ENCODE peak calls at places on chromosomes 12 and 14, in nine cellular contexts. A is cardiac fibroblast, F is left ventricle myocardium inferior, K is SW480, N is GM13976, L is NCI-H510A, H is NCI-H146, J is omental fat pad, B is EH. Q is an unnamed sample.

GRCh38 chr14:51554339-51554920 is 97.3 kb upstream of the FRMD6 start:
- DNase-seq in F (no peak), K (no peak), A (peak), J (no peak), N (no peak), L (no peak), H (no peak), B (peak), Q (no peak)

GRCh38 chr14:33985242-33985641 is 34.4 kb upstream of the EGLN3 start:
- DNase-seq in F (no peak), A (no peak), H (no peak), L (no peak), B (no peak), K (no peak), N (no peak), J (no peak), Q (no peak)

GRCh38 chr12:122467983-122468382 is 32.7 kb downstream of the ZCCHC8 start:
- DNase-seq in H (no peak), A (no peak), N (no peak), J (no peak), K (no peak), F (no peak), B (no peak), L (no peak), Q (no peak)

GRCh38 chr14:63174760-63175191 is 29.5 kb upstream of the RHOJ start:
- DNase-seq in F (no peak), H (peak), N (peak), A (peak), L (peak), K (peak), B (peak), J (no peak), Q (peak)

GRCh38 chr14:100838493-100839440 is 12.8 kb downstream of the MEG3 start:
- DNase-seq in F (no peak), H (no peak), B (no peak), A (no peak), K (no peak), J (no peak), L (no peak), N (no peak), Q (no peak)

GRCh38 chr14:79278798-79279644 is 932.3 kb downstream of the DIO2 start:
- DNase-seq in N (peak), J (peak), A (peak), H (peak), L (peak), B (peak), F (peak), K (peak), Q (peak)

GRCh38 chr14:83764656-83765055 is 1765.3 kb upstream of the FLRT2 start:
- DNase-seq in H (no peak), K (no peak), B (peak), A (no peak), J (no peak), N (no peak), F (no peak), L (no peak), Q (no peak)

GRCh38 chr14:55749946-55750345 is 169.9 kb downstream of the KTN1 start:
- DNase-seq in L (no peak), H (peak), K (no peak), N (no peak), F (no peak), B (no peak), J (no peak), A (no peak), Q (no peak)

GRCh38 chr14:103112488-103113243 is 10.6 kb upstream of the TNFAIP2 start:
- DNase-seq in H (no peak), B (no peak), A (no peak), K (no peak), N (no peak), L (peak), F (no peak), J (no peak), Q (no peak)

GRCh38 chr12:49748306-49748705 is 6.9 kb downstream of the TMBIM6 start:
- DNase-seq in H (no peak), K (no peak), N (no peak), L (no peak), B (peak), A (no peak), J (no peak), F (no peak), Q (no peak)

GRCh38 chr12:12010277-12011031 is 60.3 kb upstream of the BCL2L14 start:
- DNase-seq in F (peak), A (peak), L (no peak), K (peak), H (no peak), J (peak), N (peak), B (peak), Q (no peak)

GRCh38 chr12:74021937-74022336 is 515.7 kb upstream of the ATXN7L3B start:
- DNase-seq in F (peak), K (peak), B (peak), J (no peak), A (peak), H (peak), N (peak), L (peak), Q (peak)

GRCh38 chr12:107684990-107685359 is 624 bp upstream of the PWP1 start:
- DNase-seq in F (no peak), B (peak), H (peak), N (no peak), A (peak), J (no peak), L (peak), K (peak), Q (peak)

GRCh38 chr12:68609955-68610434 is 704 bp upstream of the RAP1B start:
- DNase-seq in K (no peak), H (peak), B (peak), J (no peak), N (no peak), L (no peak), A (peak), F (no peak), Q (no peak)

GRCh38 chr14:68947802-68948201 is 31.3 kb downstream of the ACTN1 start:
- DNase-seq in N (no peak), L (no peak), F (peak), H (no peak), J (no peak), K (peak), A (peak), B (peak), Q (no peak)

GRCh38 chr12:48351022-48351708 is 446 bp upstream of the ZNF641 start:
- DNase-seq in K (peak), A (peak), H (peak), L (peak), N (no peak), J (peak), F (peak), B (peak), Q (peak)

GRCh38 chr12:119440961-119441360 is 106.4 kb downstream of the CCDC60 start:
- DNase-seq in L (no peak), H (peak), N (no peak), J (no peak), F (no peak), K (no peak), A (no peak), B (no peak), Q (no peak)

GRCh38 chr12:95429172-95429510 is 44.8 kb upstream of the METAP2 start:
- DNase-seq in B (no peak), J (no peak), A (no peak), F (no peak), N (no peak), L (no peak), H (no peak), K (no peak), Q (no peak)

GRCh38 chr14:53355581-53356112 is 202.5 kb upstream of the DDHD1 start:
- DNase-seq in F (no peak), A (peak), N (no peak), L (no peak), B (peak), H (peak), J (no peak), K (peak), Q (peak)

GRCh38 chr12:25926536-25926935 is 31.9 kb upstream of the RASSF8 start:
- DNase-seq in H (no peak), N (no peak), K (no peak), A (no peak), B (peak), J (no peak), L (no peak), F (no peak), Q (no peak)

GRCh38 chr12:81125691-81126090 is 47.8 kb downstream of the ACSS3 start:
- DNase-seq in N (no peak), K (no peak), A (no peak), H (no peak), F (no peak), B (no peak), J (no peak), L (no peak), Q (no peak)

GRCh38 chr12:49632986-49633702 is 9.8 kb downstream of the PRPF40B start:
- DNase-seq in N (no peak), A (no peak), H (no peak), L (no peak), K (no peak), B (no peak), F (no peak), J (no peak), Q (no peak)

GRCh38 chr12:47821346-47821706 is 1.6 kb upstream of the HDAC7 start:
- DNase-seq in H (no peak), K (peak), B (peak), J (no peak), F (no peak), N (no peak), A (peak), L (no peak), Q (no peak)

GRCh38 chr12:62793256-62794217 is 141.4 kb downstream of the PPM1H start:
- DNase-seq in K (peak), H (peak), F (peak), A (peak), B (peak), J (peak), L (no peak), N (peak), Q (peak)

GRCh38 chr14:68621400-68622365 is 171.2 kb downstream of the ZFP36L1 start:
- DNase-seq in H (no peak), N (no peak), J (no peak), L (no peak), F (peak), B (peak), A (peak), K (no peak), Q (no peak)

GRCh38 chr12:58803893-58804292 is 116.4 kb downstream of the LRIG3 start:
- DNase-seq in L (no peak), J (no peak), N (no peak), B (peak), F (no peak), A (peak), H (no peak), K (no peak), Q (peak)

GRCh38 chr12:52506858-52507715 is 13.1 kb downstream of the KRT5 start:
- DNase-seq in F (no peak), L (no peak), A (peak), H (peak), K (peak), J (no peak), N (no peak), B (peak), Q (no peak)

GRCh38 chr12:58458093-58458492 is 462.2 kb downstream of the LRIG3 start:
- DNase-seq in H (no peak), L (no peak), J (no peak), B (peak), F (no peak), N (no peak), K (no peak), A (no peak), Q (no peak)

GRCh38 chr12:58920102-58920955 is at the start of gene LRIG3:
- DNase-seq in A (peak), B (peak), J (peak), N (peak), F (peak), K (peak), H (peak), L (peak), Q (peak)

GRCh38 chr14:100900837-100901390 is 2.6 kb downstream of the RTL1 start:
- DNase-seq in K (peak), N (peak), L (peak), F (no peak), J (no peak), A (no peak), B (peak), H (peak), Q (peak)

GRCh38 chr12:122834229-122834920 is 882 bp upstream of the HIP1R start:
- DNase-seq in F (no peak), N (no peak), A (peak), J (no peak), K (peak), H (peak), L (peak), B (peak), Q (peak)

GRCh38 chr12:126488786-126489185 is 1423.6 kb downstream of the AACS start:
- DNase-seq in K (no peak), N (no peak), H (no peak), F (no peak), J (no peak), B (no peak), A (no peak), L (no peak), Q (no peak)

GRCh38 chr12:76043377-76043776 is 11.8 kb upstream of the PHLDA1 start:
- DNase-seq in H (no peak), K (no peak), A (no peak), L (no peak), F (no peak), B (no peak), J (no peak), N (no peak), Q (no peak)

Q was measured in NCI-H187.